ENCODE peak calls at places on chromosomes 3 and 15, in five cellular contexts. One of them, this sample, is unnamed.

GRCh38 chr3:170780955-170781354 is 89.0 kb downstream of the RPL22L1 start:
- DNase-seq in prostate gland: no peak
- DNase-seq in H9: no peak
- DNase-seq in heart right ventricle: no peak
- DNase-seq in epithelial cell of esophagus: peak; percentile 87
- DNase-seq in this sample: peak; percentile 45

GRCh38 chr3:159814161-159814560 is 174.5 kb upstream of the IL12A start:
- DNase-seq in epithelial cell of esophagus: peak; percentile 92
- DNase-seq in prostate gland: peak; percentile 37
- DNase-seq in heart right ventricle: no peak
- DNase-seq in H9: peak; percentile 74
- DNase-seq in this sample: no peak

GRCh38 chr3:9808345-9809037 is 1.6 kb upstream of the TTLL3 start:
- DNase-seq in prostate gland: no peak
- DNase-seq in epithelial cell of esophagus: peak; percentile 57
- DNase-seq in heart right ventricle: no peak
- DNase-seq in H9: peak; percentile 72
- DNase-seq in this sample: peak; percentile 48

GRCh38 chr15:60026555-60026954 is 22.4 kb downstream of the FOXB1 start:
- DNase-seq in H9: no peak
- DNase-seq in heart right ventricle: no peak
- DNase-seq in epithelial cell of esophagus: no peak
- DNase-seq in prostate gland: no peak
- DNase-seq in this sample: no peak

GRCh38 chr3:143627336-143627735 is 220.9 kb downstream of the SLC9A9 start:
- DNase-seq in H9: no peak
- DNase-seq in epithelial cell of esophagus: peak; percentile 29
- DNase-seq in heart right ventricle: no peak
- DNase-seq in prostate gland: no peak
- DNase-seq in this sample: peak; percentile 64

GRCh38 chr3:42537350-42537749 is 34.9 kb downstream of the VIPR1 start:
- DNase-seq in H9: no peak
- DNase-seq in prostate gland: no peak
- DNase-seq in heart right ventricle: no peak
- DNase-seq in epithelial cell of esophagus: no peak
- DNase-seq in this sample: no peak

GRCh38 chr15:70156781-70157261 is 59.1 kb upstream of the TLE3 start:
- DNase-seq in epithelial cell of esophagus: peak; percentile 21
- DNase-seq in H9: no peak
- DNase-seq in heart right ventricle: peak; percentile 43
- DNase-seq in prostate gland: peak; percentile 50
- DNase-seq in this sample: peak; percentile 70

GRCh38 chr3:130894130-130894872 is 417 bp downstream of the ATP2C1 start:
- DNase-seq in heart right ventricle: peak; percentile 34
- DNase-seq in epithelial cell of esophagus: peak; percentile 27
- DNase-seq in H9: peak; percentile 40
- DNase-seq in prostate gland: peak; percentile 22
- DNase-seq in this sample: peak; percentile 29

GRCh38 chr15:58392611-58393161 is 39.1 kb upstream of the LIPC start:
- DNase-seq in H9: no peak
- DNase-seq in heart right ventricle: no peak
- DNase-seq in epithelial cell of esophagus: no peak
- DNase-seq in prostate gland: peak; percentile 40
- DNase-seq in this sample: no peak

GRCh38 chr15:48109212-48109611 is 11.6 kb upstream of the SLC24A5 start:
- DNase-seq in epithelial cell of esophagus: no peak
- DNase-seq in prostate gland: no peak
- DNase-seq in H9: no peak
- DNase-seq in heart right ventricle: no peak
- DNase-seq in this sample: no peak

DNA sequence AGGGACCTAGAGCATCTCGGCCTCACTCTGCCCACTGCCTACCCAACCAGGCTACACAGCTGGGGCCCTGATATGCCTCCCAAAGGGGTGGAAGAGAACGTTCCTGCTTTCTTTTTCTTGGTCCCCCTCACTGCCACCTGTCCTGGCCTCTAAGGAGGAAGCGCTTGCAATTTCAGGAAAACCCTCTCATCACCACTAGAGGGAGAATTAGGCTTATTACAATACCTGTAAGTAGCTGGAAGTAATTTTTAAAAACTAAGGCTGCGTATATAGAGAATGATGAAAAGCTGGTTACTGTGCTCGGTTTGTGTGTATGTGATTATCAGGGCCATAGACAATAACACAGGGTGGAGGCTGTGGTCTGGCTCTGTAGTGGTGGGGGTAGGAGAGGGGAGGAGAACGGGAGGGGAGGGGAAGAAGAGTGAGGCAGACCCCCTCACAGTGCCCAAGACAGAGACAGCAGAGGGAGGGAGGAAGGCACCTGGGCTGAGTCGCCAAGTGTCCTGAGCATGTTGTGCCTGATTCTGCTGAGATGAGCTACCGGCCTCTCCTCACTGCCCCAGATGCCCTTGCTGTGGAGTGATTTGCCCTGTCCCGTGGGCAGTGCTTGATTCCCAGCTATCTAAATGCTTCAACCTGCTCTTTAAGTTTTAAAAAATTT is 3.3 kb downstream of the GABRG3 start:
- DNase-seq in heart right ventricle: no peak
- DNase-seq in H9: peak; percentile 64
- DNase-seq in epithelial cell of esophagus: peak; percentile 37
- DNase-seq in prostate gland: no peak
- DNase-seq in this sample: peak; percentile 15
- TF ChIP-seq CTCF in heart right ventricle: no peak
- TF ChIP-seq CTCF in H9: peak; percentile 82
- TF ChIP-seq CTCF in epithelial cell of esophagus: peak; percentile 52
- TF ChIP-seq CTCF in prostate gland: no peak
- TF ChIP-seq CTCF in this sample: no peak

DNA sequence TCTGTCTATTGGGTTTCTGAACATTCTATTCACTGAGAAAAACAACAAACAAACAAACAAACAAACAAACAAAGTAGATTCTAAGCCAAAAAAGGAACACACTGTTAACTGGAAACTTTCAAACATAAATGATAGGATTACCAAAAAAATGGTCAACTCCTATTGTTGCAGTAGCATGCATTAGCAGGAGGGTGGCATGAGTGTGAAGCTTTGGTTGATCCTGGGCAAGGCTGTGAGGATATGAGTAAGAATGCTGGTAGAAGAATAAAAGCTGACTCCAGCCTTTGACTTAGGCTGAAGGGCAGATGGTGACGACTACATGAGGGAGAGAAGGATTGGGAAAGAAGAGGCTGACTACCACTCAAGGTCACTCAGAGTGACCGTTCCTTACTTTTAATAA is 810.3 kb downstream of the VGLL3 start:
- DNase-seq in heart right ventricle: no peak
- DNase-seq in H9: no peak
- DNase-seq in prostate gland: no peak
- DNase-seq in epithelial cell of esophagus: peak; percentile 42
- DNase-seq in this sample: no peak
- TF ChIP-seq CTCF in heart right ventricle: no peak
- TF ChIP-seq CTCF in H9: peak; percentile 60
- TF ChIP-seq CTCF in prostate gland: no peak
- TF ChIP-seq CTCF in epithelial cell of esophagus: peak; percentile 38
- TF ChIP-seq CTCF in this sample: no peak

DNA sequence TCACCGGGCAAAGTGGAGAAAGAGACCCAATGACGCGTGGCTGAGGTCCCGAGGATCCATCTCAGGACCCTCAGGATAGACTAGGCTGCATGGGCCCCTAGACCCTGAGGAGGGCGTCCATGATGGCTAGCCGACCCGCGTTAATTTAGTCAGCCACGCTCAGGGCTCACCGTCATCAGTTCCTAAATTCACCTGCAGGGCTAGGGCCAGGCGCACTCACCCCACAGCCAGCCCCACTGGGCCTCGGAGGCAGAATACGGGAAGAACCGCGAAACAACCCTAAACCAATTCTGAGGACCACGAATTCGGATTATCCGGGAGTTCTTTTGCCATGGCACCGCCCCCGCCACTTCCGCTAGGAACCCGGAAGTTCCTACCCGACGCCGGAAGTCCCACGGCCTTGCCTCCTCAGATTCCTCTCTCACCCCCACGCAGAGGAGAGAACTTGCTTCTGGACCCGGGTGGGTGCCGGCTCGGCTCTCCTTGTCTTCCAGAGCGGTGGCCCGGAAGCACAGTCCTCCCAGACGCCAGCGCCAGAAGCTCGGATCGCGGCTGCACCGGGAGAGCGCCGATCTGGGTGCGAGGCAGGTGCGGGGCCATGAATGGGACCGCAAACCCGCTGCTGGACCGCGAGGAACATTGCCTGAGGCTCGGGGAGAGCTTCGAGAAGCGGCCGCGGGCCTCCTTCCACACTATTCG is at the start of the genes EAF1 and METTL6:
- DNase-seq in heart right ventricle: peak; percentile 84
- DNase-seq in prostate gland: peak; percentile 68
- DNase-seq in epithelial cell of esophagus: peak; percentile 80
- DNase-seq in H9: peak; percentile 79
- DNase-seq in this sample: peak; percentile 78
- TF ChIP-seq CTCF in heart right ventricle: peak; percentile 35
- TF ChIP-seq CTCF in prostate gland: no peak
- TF ChIP-seq CTCF in epithelial cell of esophagus: peak; percentile 34
- TF ChIP-seq CTCF in H9: peak; percentile 46
- TF ChIP-seq CTCF in this sample: no peak

GRCh38 chr3:195855471-195856409 is 44.0 kb upstream of the MUC4 start:
- DNase-seq in prostate gland: no peak
- DNase-seq in epithelial cell of esophagus: peak; percentile 59
- DNase-seq in H9: no peak
- DNase-seq in heart right ventricle: no peak
- DNase-seq in this sample: no peak
- TF ChIP-seq CTCF in prostate gland: no peak
- TF ChIP-seq CTCF in epithelial cell of esophagus: peak; percentile 72
- TF ChIP-seq CTCF in H9: peak; percentile 52
- TF ChIP-seq CTCF in heart right ventricle: no peak
- TF ChIP-seq CTCF in this sample: no peak

GRCh38 chr3:38297947-38298711 is 16.0 kb downstream of the SLC22A14 start:
- DNase-seq in H9: peak; percentile 5
- DNase-seq in prostate gland: no peak
- DNase-seq in heart right ventricle: no peak
- DNase-seq in epithelial cell of esophagus: peak; percentile 36
- DNase-seq in this sample: no peak
- TF ChIP-seq CTCF in H9: peak; percentile 63
- TF ChIP-seq CTCF in prostate gland: no peak
- TF ChIP-seq CTCF in heart right ventricle: peak; percentile 5
- TF ChIP-seq CTCF in epithelial cell of esophagus: peak; percentile 47
- TF ChIP-seq CTCF in this sample: peak; percentile 46

DNA sequence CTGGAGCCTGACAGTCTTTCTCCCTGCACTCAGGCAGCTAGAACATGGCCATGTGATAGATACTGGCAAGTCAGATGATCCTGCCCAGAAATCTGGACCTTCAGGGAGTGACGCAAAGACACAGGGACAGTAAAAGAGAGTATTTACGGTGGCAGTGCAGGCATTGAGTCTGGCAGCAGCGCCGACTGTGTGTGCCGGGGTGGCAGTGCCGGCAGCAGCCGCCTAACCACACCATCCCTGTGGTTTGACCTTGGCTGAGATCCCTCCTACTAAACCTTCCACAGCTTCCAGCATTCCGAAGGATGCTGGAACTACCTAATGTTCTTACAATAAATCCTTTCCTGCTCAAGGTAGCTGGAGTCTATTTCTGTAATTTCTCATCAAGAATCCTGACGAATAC is 4.6 kb upstream of the TSPAN3 start:
- DNase-seq in epithelial cell of esophagus: peak; percentile 28
- DNase-seq in heart right ventricle: no peak
- DNase-seq in H9: no peak
- DNase-seq in prostate gland: no peak
- DNase-seq in this sample: no peak
- TF ChIP-seq CTCF in epithelial cell of esophagus: peak; percentile 26
- TF ChIP-seq CTCF in heart right ventricle: no peak
- TF ChIP-seq CTCF in H9: no peak
- TF ChIP-seq CTCF in prostate gland: no peak
- TF ChIP-seq CTCF in this sample: no peak

GRCh38 chr3:129166579-129167332 is 5.9 kb upstream of the ISY1 start:
- DNase-seq in prostate gland: no peak
- DNase-seq in H9: no peak
- DNase-seq in epithelial cell of esophagus: no peak
- DNase-seq in heart right ventricle: no peak
- DNase-seq in this sample: no peak

GRCh38 chr3:129164500-129164899 is 3.6 kb upstream of the ISY1 start:
- DNase-seq in epithelial cell of esophagus: no peak
- DNase-seq in H9: no peak
- DNase-seq in heart right ventricle: no peak
- DNase-seq in prostate gland: no peak
- DNase-seq in this sample: no peak

GRCh38 chr3:129160891-129161859 is at the start of gene ISY1:
- DNase-seq in epithelial cell of esophagus: peak; percentile 97
- DNase-seq in H9: peak; percentile 93
- DNase-seq in heart right ventricle: peak; percentile 94
- DNase-seq in prostate gland: peak; percentile 89
- DNase-seq in this sample: peak; percentile 97

GRCh38 chr3:129161860-129162271 is 1.0 kb upstream of the ISY1 start:
- DNase-seq in prostate gland: no peak
- DNase-seq in heart right ventricle: no peak
- DNase-seq in epithelial cell of esophagus: peak; percentile 38
- DNase-seq in H9: peak; percentile 38
- DNase-seq in this sample: peak; percentile 11

DNA sequence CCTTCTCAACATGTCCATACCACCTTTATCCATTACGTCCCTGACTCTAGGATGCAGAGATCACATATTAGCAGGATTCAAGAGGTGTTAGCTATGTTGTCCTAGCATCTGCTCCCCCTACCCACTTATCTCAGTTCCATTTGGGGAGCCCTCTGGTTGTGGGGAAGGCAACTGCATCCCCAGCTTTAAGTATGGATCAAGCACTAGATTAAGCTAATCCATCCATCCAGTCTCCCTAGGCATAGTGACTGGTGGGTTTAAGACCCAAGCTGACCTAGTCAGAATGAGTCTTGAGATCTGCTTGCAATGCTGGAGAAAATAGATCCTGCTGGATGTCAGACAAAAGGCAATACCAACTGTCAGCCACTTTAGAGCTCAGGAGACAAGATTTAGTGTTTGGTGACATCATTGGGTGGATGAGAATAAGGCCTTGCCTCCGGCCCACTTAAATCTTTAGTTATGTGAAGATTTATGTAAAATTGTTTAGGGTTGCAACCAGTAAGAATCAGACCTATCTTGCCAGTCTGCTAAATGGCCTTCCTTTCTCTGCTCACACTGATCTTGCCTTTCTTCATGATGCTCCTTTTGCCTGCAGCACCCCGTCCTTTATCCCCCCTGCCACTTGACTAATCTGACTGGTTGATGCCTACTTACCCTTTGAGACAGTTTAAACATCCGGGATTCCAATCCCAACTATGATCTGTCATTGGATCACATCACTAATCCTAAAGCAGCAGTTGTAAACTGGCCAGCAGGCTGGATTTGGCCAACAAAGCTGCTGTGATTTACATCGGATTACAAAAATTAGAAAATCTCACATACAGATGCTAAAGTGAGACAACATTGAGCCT is 2.1 kb upstream of the ISY1 start:
- DNase-seq in prostate gland: no peak
- DNase-seq in epithelial cell of esophagus: no peak
- DNase-seq in heart right ventricle: no peak
- DNase-seq in H9: no peak
- DNase-seq in this sample: no peak
- TF ChIP-seq CTCF in prostate gland: no peak
- TF ChIP-seq CTCF in epithelial cell of esophagus: peak; percentile 53
- TF ChIP-seq CTCF in heart right ventricle: no peak
- TF ChIP-seq CTCF in H9: peak; percentile 47
- TF ChIP-seq CTCF in this sample: peak; percentile 27

GRCh38 chr3:100075731-100076543 is 38.4 kb downstream of the FILIP1L start:
- DNase-seq in H9: no peak
- DNase-seq in epithelial cell of esophagus: no peak
- DNase-seq in heart right ventricle: no peak
- DNase-seq in prostate gland: no peak
- DNase-seq in this sample: no peak
- TF ChIP-seq CTCF in H9: no peak
- TF ChIP-seq CTCF in epithelial cell of esophagus: no peak
- TF ChIP-seq CTCF in heart right ventricle: no peak
- TF ChIP-seq CTCF in prostate gland: no peak
- TF ChIP-seq CTCF in this sample: no peak

This sample was measured in cardiac fibroblast.